ENCODE peak calls at places on chromosomes 2 and 18, in nine cellular contexts. I, K, Z, P, J, N, A, M and U are unnamed samples.

GRCh38 chr2:167134381-167135072 is 246.2 kb downstream of the XIRP2 start:
- DNase-seq in I (no peak), K (no peak), Z (peak; percentile 18), P (no peak), J (no peak), N (no peak), A (peak; percentile 19), M (no peak), U (no peak)

GRCh38 chr2:167471734-167472133 is 583.5 kb downstream of the XIRP2 start:
- DNase-seq in I (no peak), K (no peak), Z (no peak), P (no peak), J (no peak), N (no peak), A (peak; percentile 76), M (no peak), U (no peak)

GRCh38 chr2:127993659-127994058 is 34.2 kb downstream of the SAP130 start:
- DNase-seq in I (no peak), K (no peak), Z (no peak), P (no peak), J (no peak), N (no peak), A (no peak), M (no peak), U (no peak)

GRCh38 chr2:191625016-191625415 is 52.9 kb upstream of the NABP1 start:
- DNase-seq in I (no peak), K (no peak), Z (no peak), P (peak; percentile 38), J (no peak), N (no peak), A (no peak), M (peak; percentile 47), U (no peak)

GRCh38 chr2:85601771-85602475 is 575 bp downstream of the TMEM150A start:
- DNase-seq in I (no peak), K (peak; percentile 89), Z (no peak), P (no peak), J (peak; percentile 67), N (peak; percentile 55), A (peak; percentile 44), M (no peak), U (peak; percentile 74)

GRCh38 chr2:164150601-164151000 is 414.8 kb upstream of the FIGN start:
- DNase-seq in I (no peak), K (no peak), Z (no peak), P (no peak), J (no peak), N (no peak), A (no peak), M (no peak), U (no peak)

GRCh38 chr2:19575618-19576017 is 217.2 kb upstream of the OSR1 start:
- DNase-seq in I (no peak), K (no peak), Z (no peak), P (no peak), J (no peak), N (no peak), A (no peak), M (no peak), U (no peak)

GRCh38 chr2:204487447-204488229 is 57.6 kb upstream of the PARD3B start:
- DNase-seq in I (no peak), K (no peak), Z (no peak), P (no peak), J (no peak), N (no peak), A (no peak), M (no peak), U (no peak)

GRCh38 chr2:400988-401679 is 113.2 kb upstream of the ALKAL2 start:
- DNase-seq in I (no peak), K (no peak), Z (no peak), P (no peak), J (no peak), N (peak; percentile 48), A (peak; percentile 11), M (no peak), U (no peak)

GRCh38 chr2:239693761-239694415 is 293.1 kb upstream of the HDAC4 start:
- DNase-seq in I (no peak), K (no peak), Z (no peak), P (no peak), J (no peak), N (no peak), A (no peak), M (no peak), U (no peak)

GRCh38 chr2:85996591-85996990 is 107.8 kb upstream of the ST3GAL5 start:
- DNase-seq in I (no peak), K (peak; percentile 74), Z (no peak), P (no peak), J (no peak), N (no peak), A (peak; percentile 89), M (no peak), U (peak; percentile 64)

GRCh38 chr2:107108556-107108955 is 222.6 kb upstream of the ST6GAL2 start:
- DNase-seq in I (no peak), K (no peak), Z (no peak), P (no peak), J (no peak), N (no peak), A (no peak), M (no peak), U (no peak)

GRCh38 chr2:8590940-8591339 is 90.9 kb upstream of the ID2 start:
- DNase-seq in I (no peak), K (no peak), Z (no peak), P (no peak), J (no peak), N (no peak), A (no peak), M (no peak), U (no peak)

GRCh38 chr18:22667158-22667557 is 249.4 kb upstream of the CTAGE1 start:
- DNase-seq in I (no peak), K (no peak), Z (no peak), P (no peak), J (no peak), N (no peak), A (peak; percentile 43), M (no peak), U (no peak)